ENCODE peak calls at places on chromosome 6, in ten cellular contexts. One of them, this sample, is unnamed.

GRCh38 chr6:29521006-29521680 is 33.4 kb upstream of the MAS1L start:
- DNase-seq in uterus: no peak
- DNase-seq in aorta: no peak
- DNase-seq in NCI-H69: no peak
- DNase-seq in stimulated activated naive CD4-positive, alpha-beta T cell: no peak
- DNase-seq in BE2C: no peak
- DNase-seq in breast epithelium: no peak
- DNase-seq in A549: no peak
- DNase-seq in AG04449: no peak
- DNase-seq in adrenal gland: no peak
- DNase-seq in this sample: no peak

GRCh38 chr6:165704001-165704748 is 41.1 kb upstream of the PDE10A start:
- DNase-seq in uterus: no peak
- DNase-seq in aorta: no peak
- DNase-seq in NCI-H69: no peak
- DNase-seq in stimulated activated naive CD4-positive, alpha-beta T cell: no peak
- DNase-seq in BE2C: no peak
- DNase-seq in breast epithelium: peak
- DNase-seq in A549: no peak
- DNase-seq in AG04449: no peak
- DNase-seq in adrenal gland: no peak
- DNase-seq in this sample: peak

GRCh38 chr6:47130086-47130485 is 88.0 kb upstream of the ADGRF1 start:
- DNase-seq in uterus: no peak
- DNase-seq in aorta: no peak
- DNase-seq in NCI-H69: no peak
- DNase-seq in stimulated activated naive CD4-positive, alpha-beta T cell: no peak
- DNase-seq in BE2C: no peak
- DNase-seq in breast epithelium: no peak
- DNase-seq in A549: no peak
- DNase-seq in AG04449: no peak
- DNase-seq in adrenal gland: no peak
- DNase-seq in this sample: no peak

GRCh38 chr6:45423111-45423900 is 45.6 kb upstream of the SUPT3H start:
- DNase-seq in uterus: peak
- DNase-seq in aorta: peak
- DNase-seq in NCI-H69: peak
- DNase-seq in stimulated activated naive CD4-positive, alpha-beta T cell: no peak
- DNase-seq in BE2C: no peak
- DNase-seq in breast epithelium: no peak
- DNase-seq in A549: no peak
- DNase-seq in AG04449: no peak
- DNase-seq in adrenal gland: no peak
- DNase-seq in this sample: no peak

GRCh38 chr6:118712955-118713354 is 61.6 kb upstream of the CEP85L start:
- DNase-seq in uterus: no peak
- DNase-seq in aorta: no peak
- DNase-seq in NCI-H69: no peak
- DNase-seq in stimulated activated naive CD4-positive, alpha-beta T cell: no peak
- DNase-seq in BE2C: no peak
- DNase-seq in breast epithelium: no peak
- DNase-seq in A549: no peak
- DNase-seq in AG04449: no peak
- DNase-seq in adrenal gland: no peak
- DNase-seq in this sample: peak

GRCh38 chr6:138205437-138206094 is 12.7 kb downstream of the PBOV1 start:
- DNase-seq in uterus: no peak
- DNase-seq in aorta: no peak
- DNase-seq in NCI-H69: peak
- DNase-seq in stimulated activated naive CD4-positive, alpha-beta T cell: no peak
- DNase-seq in BE2C: no peak
- DNase-seq in breast epithelium: no peak
- DNase-seq in A549: no peak
- DNase-seq in AG04449: no peak
- DNase-seq in adrenal gland: no peak
- DNase-seq in this sample: no peak

GRCh38 chr6:108365488-108365887 is 70.6 kb downstream of the AFG1L start:
- DNase-seq in uterus: no peak
- DNase-seq in aorta: no peak
- DNase-seq in NCI-H69: peak
- DNase-seq in stimulated activated naive CD4-positive, alpha-beta T cell: no peak
- DNase-seq in BE2C: no peak
- DNase-seq in breast epithelium: no peak
- DNase-seq in A549: no peak
- DNase-seq in AG04449: no peak
- DNase-seq in adrenal gland: no peak
- DNase-seq in this sample: peak

GRCh38 chr6:157552171-157552747 is 171.3 kb downstream of the ZDHHC14 start:
- DNase-seq in uterus: no peak
- DNase-seq in aorta: no peak
- DNase-seq in NCI-H69: peak
- DNase-seq in stimulated activated naive CD4-positive, alpha-beta T cell: no peak
- DNase-seq in BE2C: no peak
- DNase-seq in breast epithelium: no peak
- DNase-seq in A549: no peak
- DNase-seq in AG04449: no peak
- DNase-seq in adrenal gland: no peak
- DNase-seq in this sample: no peak

GRCh38 chr6:620166-620565 is 36.7 kb downstream of the HUS1B start:
- DNase-seq in uterus: no peak
- DNase-seq in aorta: no peak
- DNase-seq in NCI-H69: no peak
- DNase-seq in stimulated activated naive CD4-positive, alpha-beta T cell: no peak
- DNase-seq in BE2C: no peak
- DNase-seq in breast epithelium: no peak
- DNase-seq in A549: no peak
- DNase-seq in AG04449: no peak
- DNase-seq in adrenal gland: no peak
- DNase-seq in this sample: no peak

GRCh38 chr6:72218125-72218524 is 331.8 kb downstream of the RIMS1 start:
- DNase-seq in uterus: no peak
- DNase-seq in aorta: no peak
- DNase-seq in NCI-H69: peak
- DNase-seq in stimulated activated naive CD4-positive, alpha-beta T cell: no peak
- DNase-seq in BE2C: peak
- DNase-seq in breast epithelium: no peak
- DNase-seq in A549: peak
- DNase-seq in AG04449: no peak
- DNase-seq in adrenal gland: peak
- DNase-seq in this sample: peak

GRCh38 chr6:160030103-160030502 is 61.2 kb downstream of the IGF2R start:
- DNase-seq in uterus: peak
- DNase-seq in aorta: peak
- DNase-seq in NCI-H69: no peak
- DNase-seq in stimulated activated naive CD4-positive, alpha-beta T cell: no peak
- DNase-seq in BE2C: peak
- DNase-seq in breast epithelium: no peak
- DNase-seq in A549: no peak
- DNase-seq in AG04449: peak
- DNase-seq in adrenal gland: peak
- DNase-seq in this sample: peak

GRCh38 chr6:122833229-122833556 is 44.1 kb downstream of the SMPDL3A start:
- DNase-seq in uterus: no peak
- DNase-seq in aorta: no peak
- DNase-seq in NCI-H69: no peak
- DNase-seq in stimulated activated naive CD4-positive, alpha-beta T cell: no peak
- DNase-seq in BE2C: no peak
- DNase-seq in breast epithelium: no peak
- DNase-seq in A549: no peak
- DNase-seq in AG04449: no peak
- DNase-seq in adrenal gland: no peak
- DNase-seq in this sample: no peak

GRCh38 chr6:70119218-70119835 is 183.6 kb downstream of the COL9A1 start:
- DNase-seq in uterus: no peak
- DNase-seq in aorta: no peak
- DNase-seq in NCI-H69: no peak
- DNase-seq in stimulated activated naive CD4-positive, alpha-beta T cell: no peak
- DNase-seq in BE2C: no peak
- DNase-seq in breast epithelium: no peak
- DNase-seq in A549: no peak
- DNase-seq in AG04449: no peak
- DNase-seq in adrenal gland: no peak
- DNase-seq in this sample: no peak

GRCh38 chr6:42047790-42048405 is 2.4 kb upstream of the TAF8 start:
- DNase-seq in uterus: no peak
- DNase-seq in aorta: no peak
- DNase-seq in NCI-H69: peak
- DNase-seq in stimulated activated naive CD4-positive, alpha-beta T cell: peak
- DNase-seq in BE2C: no peak
- DNase-seq in breast epithelium: peak
- DNase-seq in A549: no peak
- DNase-seq in AG04449: no peak
- DNase-seq in adrenal gland: no peak
- DNase-seq in this sample: no peak

GRCh38 chr6:39189915-39190544 is 39.2 kb downstream of the KCNK5 start:
- DNase-seq in uterus: no peak
- DNase-seq in aorta: peak
- DNase-seq in NCI-H69: no peak
- DNase-seq in stimulated activated naive CD4-positive, alpha-beta T cell: no peak
- DNase-seq in BE2C: peak
- DNase-seq in breast epithelium: no peak
- DNase-seq in A549: peak
- DNase-seq in AG04449: no peak
- DNase-seq in adrenal gland: peak
- DNase-seq in this sample: peak

GRCh38 chr6:158566207-158566818 is 6.4 kb downstream of the TMEM181 start:
- DNase-seq in uterus: no peak
- DNase-seq in aorta: no peak
- DNase-seq in NCI-H69: no peak
- DNase-seq in stimulated activated naive CD4-positive, alpha-beta T cell: no peak
- DNase-seq in BE2C: no peak
- DNase-seq in breast epithelium: no peak
- DNase-seq in A549: no peak
- DNase-seq in AG04449: no peak
- DNase-seq in adrenal gland: no peak
- DNase-seq in this sample: no peak

GRCh38 chr6:144331610-144332009 is 46.5 kb downstream of the UTRN start:
- DNase-seq in uterus: no peak
- DNase-seq in aorta: no peak
- DNase-seq in NCI-H69: no peak
- DNase-seq in stimulated activated naive CD4-positive, alpha-beta T cell: no peak
- DNase-seq in BE2C: no peak
- DNase-seq in breast epithelium: no peak
- DNase-seq in A549: no peak
- DNase-seq in AG04449: peak
- DNase-seq in adrenal gland: no peak
- DNase-seq in this sample: peak

GRCh38 chr6:151325075-151326050 is 66.0 kb downstream of the ZBTB2 start:
- DNase-seq in uterus: peak
- DNase-seq in aorta: peak
- DNase-seq in NCI-H69: peak
- DNase-seq in stimulated activated naive CD4-positive, alpha-beta T cell: no peak
- DNase-seq in BE2C: peak
- DNase-seq in breast epithelium: no peak
- DNase-seq in A549: peak
- DNase-seq in AG04449: peak
- DNase-seq in adrenal gland: peak
- DNase-seq in this sample: peak

GRCh38 chr6:156131221-156131903 is 645.8 kb upstream of the ARID1B start:
- DNase-seq in uterus: no peak
- DNase-seq in aorta: peak
- DNase-seq in NCI-H69: no peak
- DNase-seq in stimulated activated naive CD4-positive, alpha-beta T cell: no peak
- DNase-seq in BE2C: no peak
- DNase-seq in breast epithelium: no peak
- DNase-seq in A549: no peak
- DNase-seq in AG04449: no peak
- DNase-seq in adrenal gland: peak
- DNase-seq in this sample: no peak

This sample was measured in fibroblast of the aortic adventitia.